ENCODE peak calls at places on chromosomes 11 and 22, in four cellular contexts. R, Q, K and T are unnamed samples.

GRCh38 chr22:39634530-39635399 is 64.2 kb downstream of the CACNA1I start:
- DNase-seq in R (peak; percentile 83), Q (peak; percentile 74), K (peak; percentile 39), T (peak; percentile 84)

GRCh38 chr22:38843201-38843715 is 570 bp downstream of the NPTXR start:
- DNase-seq in R (no peak), Q (peak; percentile 64), K (no peak), T (peak; percentile 62)

GRCh38 chr22:19876941-19877625 is 22.4 kb upstream of the GNB1L start:
- DNase-seq in R (no peak), Q (no peak), K (peak; percentile 11), T (no peak)

GRCh38 chr11:35412285-35412684 is 7.1 kb downstream of the SLC1A2 start:
- DNase-seq in R (peak; percentile 17), Q (peak; percentile 4), K (no peak), T (peak; percentile 33)

GRCh38 chr11:8826901-8827560 is 84.0 kb upstream of the AKIP1 start:
- DNase-seq in R (peak; percentile 27), Q (no peak), K (no peak), T (no peak)

GRCh38 chr11:73240190-73240781 is 22.2 kb downstream of the P2RY2 start:
- DNase-seq in R (peak; percentile 35), Q (no peak), K (peak; percentile 9), T (peak; percentile 46)

GRCh38 chr11:126723665-126724045 is 276.9 kb downstream of the KIRREL3 start:
- DNase-seq in R (no peak), Q (no peak), K (no peak), T (peak; percentile 12)

GRCh38 chr11:64358907-64359711 is at the start of gene RPS6KA4:
- DNase-seq in R (peak; percentile 40), Q (peak; percentile 60), K (peak; percentile 73), T (peak; percentile 68)

GRCh38 chr22:36807627-36808026 is 9.2 kb downstream of the PVALB start:
- DNase-seq in R (no peak), Q (no peak), K (no peak), T (no peak)

GRCh38 chr11:106424111-106424510 is 346.6 kb downstream of the AASDHPPT start:
- DNase-seq in R (peak; percentile 9), Q (no peak), K (no peak), T (peak; percentile 85)

GRCh38 chr22:32204856-32205722 is at the start of gene RFPL2:
- DNase-seq in R (peak; percentile 61), Q (peak; percentile 17), K (peak; percentile 42), T (no peak)

GRCh38 chr22:49086181-49086580 is 741.5 kb downstream of the BRD1 start:
- DNase-seq in R (no peak), Q (no peak), K (no peak), T (no peak)

GRCh38 chr11:83643115-83643514 is 356.9 kb upstream of the CCDC90B start:
- DNase-seq in R (no peak), Q (no peak), K (no peak), T (no peak)

GRCh38 chr22:38148252-38148651 is 33.4 kb downstream of the PLA2G6 start:
- DNase-seq in R (peak; percentile 84), Q (no peak), K (no peak), T (peak; percentile 85)

GRCh38 chr11:4441500-4441899 is 7.6 kb upstream of the OR52K2 start:
- DNase-seq in R (no peak), Q (no peak), K (no peak), T (no peak)

GRCh38 chr11:64098318-64098831 is 62.6 kb downstream of the FLRT1 start:
- DNase-seq in R (no peak), Q (no peak), K (no peak), T (no peak)

GRCh38 chr11:124625504-124626168 is 3.0 kb downstream of the TBRG1 start:
- DNase-seq in R (no peak), Q (no peak), K (no peak), T (no peak)

GRCh38 chr22:47801541-47802245 is 1039.2 kb downstream of the TBC1D22A start:
- DNase-seq in R (no peak), Q (no peak), K (no peak), T (no peak)

GRCh38 chr11:119763071-119763715 is 34.2 kb upstream of the NECTIN1 start:
- DNase-seq in R (no peak), Q (no peak), K (peak; percentile 10), T (no peak)

GRCh38 chr11:66391322-66391721 is 19.8 kb upstream of the SLC29A2 start:
- DNase-seq in R (no peak), Q (no peak), K (no peak), T (no peak)

GRCh38 chr11:15119826-15120225 is 5.1 kb downstream of the INSC start:
- DNase-seq in R (no peak), Q (no peak), K (no peak), T (no peak)

GRCh38 chr22:35839811-35840739 is 122.4 kb downstream of the APOL5 start:
- DNase-seq in R (peak; percentile 88), Q (peak; percentile 96), K (peak; percentile 42), T (peak; percentile 97)

GRCh38 chr11:33135216-33135615 is 26.1 kb downstream of the CSTF3 start:
- DNase-seq in R (no peak), Q (no peak), K (no peak), T (peak; percentile 4)

GRCh38 chr11:120181446-120181992 is 29.3 kb upstream of the OAF start:
- DNase-seq in R (no peak), Q (no peak), K (no peak), T (no peak)

GRCh38 chr11:13276454-13276851 is 1.1 kb upstream of the BMAL1 start:
- DNase-seq in R (no peak), Q (no peak), K (no peak), T (no peak)

GRCh38 chr11:123409456-123409801 is 20.6 kb upstream of the GRAMD1B start:
- DNase-seq in R (no peak), Q (no peak), K (no peak), T (no peak)

GRCh38 chr11:91790346-91790745 is 434.3 kb upstream of the FAT3 start:
- DNase-seq in R (no peak), Q (no peak), K (no peak), T (no peak)

GRCh38 chr11:2539761-2540520 is 95.1 kb downstream of the KCNQ1 start:
- DNase-seq in R (no peak), Q (no peak), K (peak; percentile 13), T (no peak)

GRCh38 chr11:21604564-21604963 is 588.3 kb upstream of the ANO5 start:
- DNase-seq in R (no peak), Q (no peak), K (no peak), T (no peak)

GRCh38 chr11:31645747-31646146 is 136.2 kb downstream of the ELP4 start:
- DNase-seq in R (peak; percentile 87), Q (peak; percentile 84), K (no peak), T (peak; percentile 88)

GRCh38 chr11:33542921-33543320 is 157.7 kb downstream of the C11orf91 start:
- DNase-seq in R (peak; percentile 60), Q (peak; percentile 72), K (peak; percentile 40), T (peak; percentile 59)

GRCh38 chr11:22049276-22049675 is 143.6 kb upstream of the ANO5 start:
- DNase-seq in R (no peak), Q (no peak), K (no peak), T (no peak)

GRCh38 chr22:20319041-20319744 is 667 bp downstream of the DGCR6L start:
- DNase-seq in R (no peak), Q (peak; percentile 32), K (peak; percentile 23), T (peak; percentile 18)

GRCh38 chr11:420054-420910 is 5.5 kb upstream of the SIGIRR start:
- DNase-seq in R (no peak), Q (no peak), K (peak; percentile 16), T (no peak)

GRCh38 chr11:122816701-122817100 is 21.6 kb upstream of the CRTAM start:
- DNase-seq in R (no peak), Q (peak; percentile 72), K (no peak), T (no peak)

GRCh38 chr22:19715286-19715939 is 1.1 kb downstream of the SEPTIN5 start:
- DNase-seq in R (no peak), Q (no peak), K (no peak), T (no peak)

GRCh38 chr11:69949327-69949726 is 128.8 kb upstream of the ANO1 start:
- DNase-seq in R (peak; percentile 99), Q (peak; percentile 68), K (no peak), T (peak; percentile 98)

GRCh38 chr11:36165638-36166389 is 123.4 kb downstream of the COMMD9 start:
- DNase-seq in R (no peak), Q (peak; percentile 87), K (no peak), T (no peak)